ENCODE peak calls at places on chromosomes 16 and 17, in six cellular contexts. O is activated naive CD4-positive, alpha-beta T cell treated with anti-CD3 and anti-CD28 coated beads, Interleukin-2, amount 10 ng/mL, durations not matched to agents 7 days and 5 days; H is HFF-Myc; F is CD4-positive, alpha-beta T cell; Z is cardiac fibroblast; E is stimulated activated CD4-positive, alpha-beta T cell treated with anti-CD3 and anti-CD28 coated beads, Interleukin-4, amount 100 ng/mL, for 48 hours. W is an unnamed sample.

GRCh38 chr17:75504347-75505151 is 10.8 kb downstream of the CASKIN2 start:
- DNase-seq in O (peak; percentile 60), H (no peak), F (peak; percentile 40), Z (no peak), E (no peak), W (no peak)

GRCh38 chr16:28925386-28926228 is 569 bp upstream of the RABEP2 start:
- DNase-seq in O (peak; percentile 90), H (peak; percentile 57), F (peak; percentile 75), Z (peak; percentile 84), E (peak; percentile 66), W (peak; percentile 55)

GRCh38 chr17:52233176-52233575 is 74.7 kb upstream of the CA10 start:
- DNase-seq in O (no peak), H (no peak), F (no peak), Z (no peak), E (no peak), W (no peak)

GRCh38 chr17:50026046-50026675 is 29.7 kb upstream of the ITGA3 start:
- DNase-seq in O (no peak), H (no peak), F (no peak), Z (no peak), E (no peak), W (no peak)

GRCh38 chr17:58956997-58957724 is 149.5 kb downstream of the TRIM37 start:
- DNase-seq in O (no peak), H (no peak), F (no peak), Z (peak; percentile 19), E (no peak), W (no peak)

GRCh38 chr17:2571523-2572303 is 21.7 kb upstream of the PAFAH1B1 start:
- DNase-seq in O (no peak), H (no peak), F (no peak), Z (no peak), E (no peak), W (no peak)

GRCh38 chr17:14672830-14673229 is 371.9 kb downstream of the HS3ST3B1 start:
- DNase-seq in O (no peak), H (peak; percentile 27), F (no peak), Z (peak; percentile 80), E (no peak), W (peak; percentile 40)

GRCh38 chr16:12092347-12092882 is 115.9 kb downstream of the SNX29 start:
- DNase-seq in O (no peak), H (peak; percentile 50), F (no peak), Z (peak; percentile 73), E (no peak), W (peak; percentile 87)

GRCh38 chr16:12874135-12874534 is 27.3 kb upstream of the SHISA9 start:
- DNase-seq in O (no peak), H (no peak), F (no peak), Z (no peak), E (no peak), W (peak; percentile 4)

GRCh38 chr17:37737081-37737480 is 7.8 kb downstream of the HNF1B start:
- DNase-seq in O (no peak), H (no peak), F (no peak), Z (no peak), E (no peak), W (no peak)

GRCh38 chr17:29718446-29719039 is 95.8 kb upstream of the CORO6 start:
- DNase-seq in O (no peak), H (no peak), F (no peak), Z (no peak), E (no peak), W (no peak)

GRCh38 chr17:64615025-64615677 is 47.0 kb downstream of the SMURF2 start:
- DNase-seq in O (no peak), H (no peak), F (no peak), Z (peak; percentile 74), E (no peak), W (no peak)

GRCh38 chr17:61454095-61454931 is 2.1 kb downstream of the TBX4 start:
- DNase-seq in O (no peak), H (no peak), F (no peak), Z (no peak), E (no peak), W (no peak)

GRCh38 chr16:85557083-85557975 is 55.8 kb upstream of the GSE1 start:
- DNase-seq in O (peak; percentile 32), H (no peak), F (peak; percentile 39), Z (peak; percentile 34), E (peak; percentile 18), W (no peak)

GRCh38 chr16:13012591-13012990 is 111.2 kb downstream of the SHISA9 start:
- DNase-seq in O (no peak), H (no peak), F (no peak), Z (no peak), E (no peak), W (no peak)

W was measured in AG09319.